ENCODE peak calls at places on chromosomes 13 and 19, in six cellular contexts. One of them, this sample, is unnamed.

GRCh38 chr19:43607238-43608205 is 4.4 kb upstream of the SRRM5 start:
- DNase-seq in brain microvascular endothelial cell: no peak
- DNase-seq in fibroblast of gingiva: no peak
- DNase-seq in stimulated activated CD4-positive, alpha-beta T cell treated with anti-CD3 and anti-CD28 coated beads, Interleukin-4, amount 100 ng/mL, for 48 hours: no peak
- DNase-seq in transverse colon: no peak
- DNase-seq in RWPE1: no peak
- DNase-seq in this sample: no peak

GRCh38 chr13:42017264-42017663 is 31.2 kb upstream of the DGKH start:
- DNase-seq in RWPE1: no peak
- DNase-seq in fibroblast of gingiva: no peak
- DNase-seq in stimulated activated CD4-positive, alpha-beta T cell treated with anti-CD3 and anti-CD28 coated beads, Interleukin-4, amount 100 ng/mL, for 48 hours: no peak
- DNase-seq in transverse colon: no peak
- DNase-seq in brain microvascular endothelial cell: no peak
- DNase-seq in this sample: no peak

GRCh38 chr13:48808689-48809088 is 155.0 kb downstream of the CYSLTR2 start:
- DNase-seq in fibroblast of gingiva: peak; percentile 15
- DNase-seq in transverse colon: no peak
- DNase-seq in brain microvascular endothelial cell: peak; percentile 83
- DNase-seq in RWPE1: no peak
- DNase-seq in stimulated activated CD4-positive, alpha-beta T cell treated with anti-CD3 and anti-CD28 coated beads, Interleukin-4, amount 100 ng/mL, for 48 hours: no peak
- DNase-seq in this sample: no peak

GRCh38 chr13:30868806-30869470 is 37.1 kb upstream of the MEDAG start:
- DNase-seq in stimulated activated CD4-positive, alpha-beta T cell treated with anti-CD3 and anti-CD28 coated beads, Interleukin-4, amount 100 ng/mL, for 48 hours: no peak
- DNase-seq in fibroblast of gingiva: peak; percentile 35
- DNase-seq in brain microvascular endothelial cell: no peak
- DNase-seq in transverse colon: no peak
- DNase-seq in RWPE1: no peak
- DNase-seq in this sample: no peak

GRCh38 chr19:53606031-53606430 is 25.8 kb upstream of the DPRX start:
- DNase-seq in brain microvascular endothelial cell: no peak
- DNase-seq in stimulated activated CD4-positive, alpha-beta T cell treated with anti-CD3 and anti-CD28 coated beads, Interleukin-4, amount 100 ng/mL, for 48 hours: no peak
- DNase-seq in fibroblast of gingiva: no peak
- DNase-seq in transverse colon: no peak
- DNase-seq in RWPE1: no peak
- DNase-seq in this sample: no peak

GRCh38 chr13:35764359-35765015 is 288.0 kb upstream of the MAB21L1 start:
- DNase-seq in stimulated activated CD4-positive, alpha-beta T cell treated with anti-CD3 and anti-CD28 coated beads, Interleukin-4, amount 100 ng/mL, for 48 hours: no peak
- DNase-seq in RWPE1: no peak
- DNase-seq in brain microvascular endothelial cell: no peak
- DNase-seq in fibroblast of gingiva: peak; percentile 43
- DNase-seq in transverse colon: no peak
- DNase-seq in this sample: no peak

GRCh38 chr19:19342086-19343015 is 21.7 kb downstream of the MAU2 start:
- DNase-seq in transverse colon: peak; percentile 65
- DNase-seq in RWPE1: peak; percentile 58
- DNase-seq in stimulated activated CD4-positive, alpha-beta T cell treated with anti-CD3 and anti-CD28 coated beads, Interleukin-4, amount 100 ng/mL, for 48 hours: no peak
- DNase-seq in fibroblast of gingiva: peak; percentile 45
- DNase-seq in brain microvascular endothelial cell: peak; percentile 45
- DNase-seq in this sample: peak; percentile 75

GRCh38 chr19:47697863-47698609 is 15.2 kb upstream of the EHD2 start:
- DNase-seq in stimulated activated CD4-positive, alpha-beta T cell treated with anti-CD3 and anti-CD28 coated beads, Interleukin-4, amount 100 ng/mL, for 48 hours: peak; percentile 45
- DNase-seq in fibroblast of gingiva: peak; percentile 81
- DNase-seq in transverse colon: peak; percentile 79
- DNase-seq in brain microvascular endothelial cell: peak; percentile 66
- DNase-seq in RWPE1: peak; percentile 76
- DNase-seq in this sample: peak; percentile 68

GRCh38 chr13:107205318-107206112 is 637.6 kb upstream of the ARGLU1 start:
- DNase-seq in brain microvascular endothelial cell: peak; percentile 64
- DNase-seq in fibroblast of gingiva: peak; percentile 44
- DNase-seq in RWPE1: peak; percentile 38
- DNase-seq in transverse colon: peak; percentile 61
- DNase-seq in stimulated activated CD4-positive, alpha-beta T cell treated with anti-CD3 and anti-CD28 coated beads, Interleukin-4, amount 100 ng/mL, for 48 hours: peak; percentile 44
- DNase-seq in this sample: peak; percentile 84

GRCh38 chr19:54207908-54208783 is 7.5 kb downstream of the RPS9 start:
- DNase-seq in RWPE1: no peak
- DNase-seq in fibroblast of gingiva: peak; percentile 72
- DNase-seq in stimulated activated CD4-positive, alpha-beta T cell treated with anti-CD3 and anti-CD28 coated beads, Interleukin-4, amount 100 ng/mL, for 48 hours: peak; percentile 54
- DNase-seq in transverse colon: peak; percentile 72
- DNase-seq in brain microvascular endothelial cell: peak; percentile 40
- DNase-seq in this sample: no peak

GRCh38 chr13:75628811-75629210 is 7.3 kb upstream of the LMO7 start:
- DNase-seq in stimulated activated CD4-positive, alpha-beta T cell treated with anti-CD3 and anti-CD28 coated beads, Interleukin-4, amount 100 ng/mL, for 48 hours: no peak
- DNase-seq in fibroblast of gingiva: no peak
- DNase-seq in RWPE1: no peak
- DNase-seq in brain microvascular endothelial cell: no peak
- DNase-seq in transverse colon: no peak
- DNase-seq in this sample: no peak

GRCh38 chr19:3109491-3109890 is 15.3 kb downstream of the GNA11 start:
- DNase-seq in fibroblast of gingiva: no peak
- DNase-seq in RWPE1: no peak
- DNase-seq in stimulated activated CD4-positive, alpha-beta T cell treated with anti-CD3 and anti-CD28 coated beads, Interleukin-4, amount 100 ng/mL, for 48 hours: no peak
- DNase-seq in brain microvascular endothelial cell: no peak
- DNase-seq in transverse colon: no peak
- DNase-seq in this sample: no peak

GRCh38 chr19:16216744-16217670 is 19.3 kb downstream of the AP1M1 start:
- DNase-seq in brain microvascular endothelial cell: no peak
- DNase-seq in transverse colon: no peak
- DNase-seq in RWPE1: no peak
- DNase-seq in fibroblast of gingiva: no peak
- DNase-seq in stimulated activated CD4-positive, alpha-beta T cell treated with anti-CD3 and anti-CD28 coated beads, Interleukin-4, amount 100 ng/mL, for 48 hours: no peak
- DNase-seq in this sample: no peak

GRCh38 chr19:13082192-13083007 is 20.3 kb downstream of the LYL1 start:
- DNase-seq in transverse colon: no peak
- DNase-seq in RWPE1: no peak
- DNase-seq in brain microvascular endothelial cell: peak; percentile 68
- DNase-seq in fibroblast of gingiva: peak; percentile 48
- DNase-seq in stimulated activated CD4-positive, alpha-beta T cell treated with anti-CD3 and anti-CD28 coated beads, Interleukin-4, amount 100 ng/mL, for 48 hours: no peak
- DNase-seq in this sample: no peak

GRCh38 chr13:42720116-42720857 is 61.1 kb upstream of the FAM216B start:
- DNase-seq in transverse colon: peak; percentile 55
- DNase-seq in brain microvascular endothelial cell: peak; percentile 98
- DNase-seq in stimulated activated CD4-positive, alpha-beta T cell treated with anti-CD3 and anti-CD28 coated beads, Interleukin-4, amount 100 ng/mL, for 48 hours: peak; percentile 6
- DNase-seq in RWPE1: peak; percentile 93
- DNase-seq in fibroblast of gingiva: peak; percentile 99
- DNase-seq in this sample: no peak

GRCh38 chr19:37778613-37779138 is 710 bp downstream of the ZNF573 start:
- DNase-seq in fibroblast of gingiva: peak; percentile 8
- DNase-seq in brain microvascular endothelial cell: no peak
- DNase-seq in RWPE1: peak; percentile 26
- DNase-seq in stimulated activated CD4-positive, alpha-beta T cell treated with anti-CD3 and anti-CD28 coated beads, Interleukin-4, amount 100 ng/mL, for 48 hours: no peak
- DNase-seq in transverse colon: peak; percentile 10
- DNase-seq in this sample: no peak

GRCh38 chr19:1538978-1539377 is 15.1 kb downstream of the PLK5 start:
- DNase-seq in RWPE1: no peak
- DNase-seq in brain microvascular endothelial cell: no peak
- DNase-seq in transverse colon: no peak
- DNase-seq in stimulated activated CD4-positive, alpha-beta T cell treated with anti-CD3 and anti-CD28 coated beads, Interleukin-4, amount 100 ng/mL, for 48 hours: no peak
- DNase-seq in fibroblast of gingiva: no peak
- DNase-seq in this sample: no peak

GRCh38 chr19:17405250-17406038 is at the start of gene BST2:
- DNase-seq in transverse colon: peak; percentile 51
- DNase-seq in RWPE1: peak; percentile 92
- DNase-seq in stimulated activated CD4-positive, alpha-beta T cell treated with anti-CD3 and anti-CD28 coated beads, Interleukin-4, amount 100 ng/mL, for 48 hours: no peak
- DNase-seq in brain microvascular endothelial cell: peak; percentile 21
- DNase-seq in fibroblast of gingiva: peak; percentile 43
- DNase-seq in this sample: no peak

GRCh38 chr13:102856603-102857002 is 10.8 kb downstream of the ERCC5 start:
- DNase-seq in brain microvascular endothelial cell: no peak
- DNase-seq in stimulated activated CD4-positive, alpha-beta T cell treated with anti-CD3 and anti-CD28 coated beads, Interleukin-4, amount 100 ng/mL, for 48 hours: no peak
- DNase-seq in RWPE1: no peak
- DNase-seq in fibroblast of gingiva: peak; percentile 21
- DNase-seq in transverse colon: no peak
- DNase-seq in this sample: no peak

GRCh38 chr13:76474356-76474755 is 411.8 kb downstream of the KCTD12 start:
- DNase-seq in RWPE1: no peak
- DNase-seq in transverse colon: no peak
- DNase-seq in stimulated activated CD4-positive, alpha-beta T cell treated with anti-CD3 and anti-CD28 coated beads, Interleukin-4, amount 100 ng/mL, for 48 hours: no peak
- DNase-seq in fibroblast of gingiva: peak; percentile 59
- DNase-seq in brain microvascular endothelial cell: no peak
- DNase-seq in this sample: no peak

GRCh38 chr13:35512271-35512920 is 35.9 kb upstream of the MAB21L1 start:
- DNase-seq in transverse colon: no peak
- DNase-seq in stimulated activated CD4-positive, alpha-beta T cell treated with anti-CD3 and anti-CD28 coated beads, Interleukin-4, amount 100 ng/mL, for 48 hours: no peak
- DNase-seq in fibroblast of gingiva: peak; percentile 87
- DNase-seq in brain microvascular endothelial cell: peak; percentile 89
- DNase-seq in RWPE1: peak; percentile 62
- DNase-seq in this sample: no peak

GRCh38 chr13:52929826-52930225 is 81.4 kb upstream of the PCDH8 start:
- DNase-seq in stimulated activated CD4-positive, alpha-beta T cell treated with anti-CD3 and anti-CD28 coated beads, Interleukin-4, amount 100 ng/mL, for 48 hours: no peak
- DNase-seq in fibroblast of gingiva: no peak
- DNase-seq in brain microvascular endothelial cell: no peak
- DNase-seq in RWPE1: no peak
- DNase-seq in transverse colon: no peak
- DNase-seq in this sample: no peak

GRCh38 chr13:94121686-94122085 is 357.8 kb downstream of the DCT start:
- DNase-seq in transverse colon: no peak
- DNase-seq in RWPE1: no peak
- DNase-seq in stimulated activated CD4-positive, alpha-beta T cell treated with anti-CD3 and anti-CD28 coated beads, Interleukin-4, amount 100 ng/mL, for 48 hours: no peak
- DNase-seq in brain microvascular endothelial cell: peak; percentile 89
- DNase-seq in fibroblast of gingiva: no peak
- DNase-seq in this sample: no peak

GRCh38 chr13:25455146-25455545 is 83.4 kb downstream of the ATP8A2 start:
- DNase-seq in transverse colon: no peak
- DNase-seq in RWPE1: no peak
- DNase-seq in stimulated activated CD4-positive, alpha-beta T cell treated with anti-CD3 and anti-CD28 coated beads, Interleukin-4, amount 100 ng/mL, for 48 hours: no peak
- DNase-seq in fibroblast of gingiva: no peak
- DNase-seq in brain microvascular endothelial cell: no peak
- DNase-seq in this sample: no peak

GRCh38 chr19:45872095-45872919 is 8.2 kb downstream of the FOXA3 start:
- DNase-seq in brain microvascular endothelial cell: no peak
- DNase-seq in stimulated activated CD4-positive, alpha-beta T cell treated with anti-CD3 and anti-CD28 coated beads, Interleukin-4, amount 100 ng/mL, for 48 hours: no peak
- DNase-seq in RWPE1: no peak
- DNase-seq in fibroblast of gingiva: no peak
- DNase-seq in transverse colon: no peak
- DNase-seq in this sample: no peak

GRCh38 chr13:33782631-33783030 is 35.3 kb upstream of the RFC3 start:
- DNase-seq in fibroblast of gingiva: no peak
- DNase-seq in transverse colon: no peak
- DNase-seq in stimulated activated CD4-positive, alpha-beta T cell treated with anti-CD3 and anti-CD28 coated beads, Interleukin-4, amount 100 ng/mL, for 48 hours: no peak
- DNase-seq in brain microvascular endothelial cell: no peak
- DNase-seq in RWPE1: no peak
- DNase-seq in this sample: no peak

GRCh38 chr13:88189724-88190123 is 518.6 kb downstream of the SLITRK5 start:
- DNase-seq in fibroblast of gingiva: no peak
- DNase-seq in RWPE1: no peak
- DNase-seq in brain microvascular endothelial cell: no peak
- DNase-seq in stimulated activated CD4-positive, alpha-beta T cell treated with anti-CD3 and anti-CD28 coated beads, Interleukin-4, amount 100 ng/mL, for 48 hours: no peak
- DNase-seq in transverse colon: no peak
- DNase-seq in this sample: no peak

GRCh38 chr13:113723400-113724015 is 35.5 kb upstream of the TMEM255B start:
- DNase-seq in stimulated activated CD4-positive, alpha-beta T cell treated with anti-CD3 and anti-CD28 coated beads, Interleukin-4, amount 100 ng/mL, for 48 hours: no peak
- DNase-seq in transverse colon: no peak
- DNase-seq in brain microvascular endothelial cell: no peak
- DNase-seq in fibroblast of gingiva: no peak
- DNase-seq in RWPE1: no peak
- DNase-seq in this sample: no peak

GRCh38 chr19:50244695-50245094 is 41.3 kb downstream of the MYH14 start:
- DNase-seq in RWPE1: no peak
- DNase-seq in stimulated activated CD4-positive, alpha-beta T cell treated with anti-CD3 and anti-CD28 coated beads, Interleukin-4, amount 100 ng/mL, for 48 hours: no peak
- DNase-seq in transverse colon: no peak
- DNase-seq in brain microvascular endothelial cell: no peak
- DNase-seq in fibroblast of gingiva: no peak
- DNase-seq in this sample: no peak

GRCh38 chr19:871446-872265 is 12.2 kb downstream of the CFD start:
- DNase-seq in brain microvascular endothelial cell: no peak
- DNase-seq in transverse colon: no peak
- DNase-seq in RWPE1: peak; percentile 51
- DNase-seq in fibroblast of gingiva: no peak
- DNase-seq in stimulated activated CD4-positive, alpha-beta T cell treated with anti-CD3 and anti-CD28 coated beads, Interleukin-4, amount 100 ng/mL, for 48 hours: no peak
- DNase-seq in this sample: no peak

GRCh38 chr13:42392706-42393572 is 121.0 kb downstream of the AKAP11 start:
- DNase-seq in stimulated activated CD4-positive, alpha-beta T cell treated with anti-CD3 and anti-CD28 coated beads, Interleukin-4, amount 100 ng/mL, for 48 hours: no peak
- DNase-seq in fibroblast of gingiva: no peak
- DNase-seq in brain microvascular endothelial cell: no peak
- DNase-seq in RWPE1: no peak
- DNase-seq in transverse colon: no peak
- DNase-seq in this sample: no peak

GRCh38 chr19:4403005-4403761 is 743 bp downstream of the CHAF1A start:
- DNase-seq in RWPE1: no peak
- DNase-seq in fibroblast of gingiva: no peak
- DNase-seq in stimulated activated CD4-positive, alpha-beta T cell treated with anti-CD3 and anti-CD28 coated beads, Interleukin-4, amount 100 ng/mL, for 48 hours: no peak
- DNase-seq in transverse colon: no peak
- DNase-seq in brain microvascular endothelial cell: no peak
- DNase-seq in this sample: no peak

GRCh38 chr13:50006426-50007135 is 8.7 kb upstream of the KCNRG start:
- DNase-seq in stimulated activated CD4-positive, alpha-beta T cell treated with anti-CD3 and anti-CD28 coated beads, Interleukin-4, amount 100 ng/mL, for 48 hours: no peak
- DNase-seq in transverse colon: peak; percentile 78
- DNase-seq in RWPE1: no peak
- DNase-seq in brain microvascular endothelial cell: no peak
- DNase-seq in fibroblast of gingiva: peak; percentile 62
- DNase-seq in this sample: no peak

GRCh38 chr13:110485604-110486003 is 75.9 kb downstream of the RAB20 start:
- DNase-seq in RWPE1: no peak
- DNase-seq in transverse colon: no peak
- DNase-seq in stimulated activated CD4-positive, alpha-beta T cell treated with anti-CD3 and anti-CD28 coated beads, Interleukin-4, amount 100 ng/mL, for 48 hours: no peak
- DNase-seq in brain microvascular endothelial cell: no peak
- DNase-seq in fibroblast of gingiva: no peak
- DNase-seq in this sample: no peak

GRCh38 chr13:112928958-112929777 is 39.8 kb upstream of the MCF2L start:
- DNase-seq in fibroblast of gingiva: no peak
- DNase-seq in RWPE1: no peak
- DNase-seq in stimulated activated CD4-positive, alpha-beta T cell treated with anti-CD3 and anti-CD28 coated beads, Interleukin-4, amount 100 ng/mL, for 48 hours: no peak
- DNase-seq in transverse colon: peak; percentile 66
- DNase-seq in brain microvascular endothelial cell: peak; percentile 10
- DNase-seq in this sample: no peak

GRCh38 chr19:16576690-16577530 is 4.7 kb upstream of the SLC35E1 start:
- DNase-seq in fibroblast of gingiva: no peak
- DNase-seq in transverse colon: no peak
- DNase-seq in stimulated activated CD4-positive, alpha-beta T cell treated with anti-CD3 and anti-CD28 coated beads, Interleukin-4, amount 100 ng/mL, for 48 hours: no peak
- DNase-seq in RWPE1: no peak
- DNase-seq in brain microvascular endothelial cell: no peak
- DNase-seq in this sample: no peak

GRCh38 chr13:110788778-110789177 is 75.3 kb downstream of the ING1 start:
- DNase-seq in stimulated activated CD4-positive, alpha-beta T cell treated with anti-CD3 and anti-CD28 coated beads, Interleukin-4, amount 100 ng/mL, for 48 hours: no peak
- DNase-seq in brain microvascular endothelial cell: no peak
- DNase-seq in transverse colon: no peak
- DNase-seq in fibroblast of gingiva: no peak
- DNase-seq in RWPE1: no peak
- DNase-seq in this sample: no peak

GRCh38 chr19:17673937-17674799 is 14.0 kb downstream of the UNC13A start:
- DNase-seq in brain microvascular endothelial cell: no peak
- DNase-seq in stimulated activated CD4-positive, alpha-beta T cell treated with anti-CD3 and anti-CD28 coated beads, Interleukin-4, amount 100 ng/mL, for 48 hours: no peak
- DNase-seq in RWPE1: no peak
- DNase-seq in transverse colon: no peak
- DNase-seq in fibroblast of gingiva: no peak
- DNase-seq in this sample: no peak